ENCODE peak calls at places on chromosomes 2 and 18, in four cellular contexts. G is stimulated activated CD4-positive, alpha-beta T cell treated with anti-CD3 and anti-CD28 coated beads, Interleukin-1b, Interleukin-23, amount 100 ng/mL, for 1 hour; O is Right ventricle myocardium superior; W is RPMI8226. D is an unnamed sample.

GRCh38 chr2:128410758-128411215 is 92.1 kb upstream of the HS6ST1 start:
- DNase-seq in G (no peak), O (no peak), W (no peak), D (no peak)

GRCh38 chr18:24063121-24063731 is 48.7 kb downstream of the TTC39C start:
- DNase-seq in G (no peak), O (no peak), W (no peak), D (no peak)

GRCh38 chr2:141508086-141508749 is 622.6 kb downstream of the LRP1B start:
- DNase-seq in G (no peak), O (no peak), W (no peak), D (no peak)

GRCh38 chr2:65622951-65623525 is 190.6 kb upstream of the SPRED2 start:
- DNase-seq in G (no peak), O (no peak), W (no peak), D (no peak)

GRCh38 chr18:11994346-11994707 is 13.0 kb downstream of the IMPA2 start:
- DNase-seq in G (no peak), O (no peak), W (no peak), D (no peak)

GRCh38 chr2:70957838-70958237 is 20.6 kb upstream of the ANKRD53 start:
- DNase-seq in G (no peak), O (no peak), W (no peak), D (no peak)

GRCh38 chr2:160241251-160242137 is 41.4 kb upstream of the ITGB6 start:
- DNase-seq in G (no peak), O (no peak), W (peak), D (no peak)

GRCh38 chr18:58239879-58240278 is 195.9 kb downstream of the NEDD4L start:
- DNase-seq in G (no peak), O (no peak), W (no peak), D (no peak)

GRCh38 chr2:85846411-85846810 is 42.4 kb downstream of the ST3GAL5 start:
- DNase-seq in G (no peak), O (no peak), W (no peak), D (no peak)

GRCh38 chr2:128268611-128269357 is 49.9 kb downstream of the HS6ST1 start:
- DNase-seq in G (no peak), O (peak), W (no peak), D (no peak)

GRCh38 chr18:48031011-48031480 is 100.6 kb upstream of the SMAD2 start:
- DNase-seq in G (no peak), O (no peak), W (peak), D (no peak)

GRCh38 chr2:100416397-100416938 is 1.0 kb downstream of the CHST10 start:
- DNase-seq in G (no peak), O (no peak), W (no peak), D (no peak)

GRCh38 chr2:196293751-196294486 is 122.5 kb upstream of the STK17B start:
- DNase-seq in G (no peak), O (no peak), W (no peak), D (no peak)

GRCh38 chr18:66900837-66901236 is 296.9 kb upstream of the CDH19 start:
- DNase-seq in G (no peak), O (no peak), W (no peak), D (no peak)

GRCh38 chr2:170307052-170307451 is 129.1 kb downstream of the MYO3B start:
- DNase-seq in G (no peak), O (no peak), W (no peak), D (no peak)

GRCh38 chr2:8319219-8319618 is 362.6 kb upstream of the ID2 start:
- DNase-seq in G (no peak), O (no peak), W (no peak), D (no peak)

GRCh38 chr2:149451417-149452165 is 121.2 kb downstream of the LYPD6 start:
- DNase-seq in G (no peak), O (no peak), W (no peak), D (no peak)

GRCh38 chr18:70005580-70005979 is 57.9 kb upstream of the CD226 start:
- DNase-seq in G (no peak), O (no peak), W (no peak), D (no peak)

GRCh38 chr2:24834733-24835395 is 41.6 kb downstream of the CENPO start:
- DNase-seq in G (no peak), O (no peak), W (no peak), D (no peak)

GRCh38 chr2:190409616-190410015 is 1.5 kb downstream of the MFSD6 start:
- DNase-seq in G (no peak), O (no peak), W (no peak), D (no peak)

GRCh38 chr18:8121942-8122480 is 487.2 kb upstream of the RAB12 start:
- DNase-seq in G (no peak), O (no peak), W (no peak), D (no peak)

GRCh38 chr2:158755738-158756137 is 39.4 kb upstream of the DAPL1 start:
- DNase-seq in G (no peak), O (no peak), W (no peak), D (no peak)

GRCh38 chr2:11071939-11072338 is 83.3 kb upstream of the SLC66A3 start:
- DNase-seq in G (no peak), O (no peak), W (no peak), D (no peak)

D was measured in esophagus squamous epithelium.